ENCODE peak calls at places on chromosomes 7 and 10, in four cellular contexts. One of them, this sample, is unnamed.

GRCh38 chr10:130805635-130806030 is 505.9 kb downstream of the TCERG1L start:
- DNase-seq in C1 segment of cervical spinal cord: no peak
- DNase-seq in B cell: no peak
- DNase-seq in amygdala: no peak
- DNase-seq in this sample: no peak

GRCh38 chr10:115572740-115573455 is 479.7 kb downstream of the ATRNL1 start:
- DNase-seq in B cell: no peak
- DNase-seq in amygdala: no peak
- DNase-seq in C1 segment of cervical spinal cord: no peak
- DNase-seq in this sample: no peak

GRCh38 chr7:1659696-1660095 is 10.4 kb upstream of the ELFN1 start:
- DNase-seq in C1 segment of cervical spinal cord: no peak
- DNase-seq in amygdala: no peak
- DNase-seq in B cell: no peak
- DNase-seq in this sample: no peak

GRCh38 chr7:17319164-17320101 is 21.0 kb downstream of the AHR start:
- DNase-seq in amygdala: no peak
- DNase-seq in B cell: no peak
- DNase-seq in C1 segment of cervical spinal cord: no peak
- DNase-seq in this sample: no peak

GRCh38 chr7:158512869-158513268 is 74.8 kb downstream of the PTPRN2 start:
- DNase-seq in amygdala: no peak
- DNase-seq in B cell: no peak
- DNase-seq in C1 segment of cervical spinal cord: no peak
- DNase-seq in this sample: no peak

GRCh38 chr7:3738964-3739363 is 437.9 kb downstream of the SDK1 start:
- DNase-seq in C1 segment of cervical spinal cord: no peak
- DNase-seq in amygdala: no peak
- DNase-seq in B cell: no peak
- DNase-seq in this sample: no peak

GRCh38 chr7:836429-836828 is 4.2 kb downstream of the SUN1 start:
- DNase-seq in amygdala: no peak
- DNase-seq in B cell: no peak
- DNase-seq in C1 segment of cervical spinal cord: no peak
- DNase-seq in this sample: no peak

GRCh38 chr7:74604326-74605020 is 53.0 kb upstream of the GTF2I start:
- DNase-seq in C1 segment of cervical spinal cord: no peak
- DNase-seq in B cell: no peak
- DNase-seq in amygdala: no peak
- DNase-seq in this sample: no peak

GRCh38 chr10:69092959-69093850 is 5.3 kb downstream of the SRGN start:
- DNase-seq in C1 segment of cervical spinal cord: peak
- DNase-seq in amygdala: peak
- DNase-seq in B cell: peak
- DNase-seq in this sample: peak

GRCh38 chr7:98879198-98879988 is 1.1 kb downstream of the TRRAP start:
- DNase-seq in amygdala: no peak
- DNase-seq in B cell: peak
- DNase-seq in C1 segment of cervical spinal cord: no peak
- DNase-seq in this sample: peak

GRCh38 chr10:104664205-104664604 is 23.1 kb downstream of the SORCS3 start:
- DNase-seq in B cell: no peak
- DNase-seq in C1 segment of cervical spinal cord: no peak
- DNase-seq in amygdala: no peak
- DNase-seq in this sample: no peak

GRCh38 chr10:34078798-34079470 is 736.2 kb downstream of the PARD3 start:
- DNase-seq in B cell: no peak
- DNase-seq in C1 segment of cervical spinal cord: no peak
- DNase-seq in amygdala: no peak
- DNase-seq in this sample: no peak

GRCh38 chr10:52232561-52233350 is 81.3 kb upstream of the DKK1 start:
- DNase-seq in amygdala: no peak
- DNase-seq in B cell: no peak
- DNase-seq in C1 segment of cervical spinal cord: no peak
- DNase-seq in this sample: no peak

GRCh38 chr10:27100800-27101347 is 580 bp upstream of the ANKRD26 start:
- DNase-seq in B cell: no peak
- DNase-seq in C1 segment of cervical spinal cord: no peak
- DNase-seq in amygdala: peak
- DNase-seq in this sample: no peak

GRCh38 chr10:116741391-116742351 is 695 bp downstream of the HSPA12A start:
- DNase-seq in amygdala: peak
- DNase-seq in C1 segment of cervical spinal cord: no peak
- DNase-seq in B cell: no peak
- DNase-seq in this sample: no peak

GRCh38 chr7:54778696-54779285 is 19.8 kb upstream of the SEC61G start:
- DNase-seq in amygdala: no peak
- DNase-seq in B cell: no peak
- DNase-seq in C1 segment of cervical spinal cord: no peak
- DNase-seq in this sample: no peak

GRCh38 chr7:105887569-105888199 is 11.3 kb upstream of the ATXN7L1 start:
- DNase-seq in C1 segment of cervical spinal cord: no peak
- DNase-seq in amygdala: no peak
- DNase-seq in B cell: no peak
- DNase-seq in this sample: no peak

GRCh38 chr7:110399421-110399820 is 691.5 kb upstream of the LRRN3 start:
- DNase-seq in amygdala: no peak
- DNase-seq in B cell: no peak
- DNase-seq in C1 segment of cervical spinal cord: no peak
- DNase-seq in this sample: no peak

GRCh38 chr7:33667261-33667660 is 238.1 kb upstream of the BMPER start:
- DNase-seq in amygdala: no peak
- DNase-seq in C1 segment of cervical spinal cord: no peak
- DNase-seq in B cell: no peak
- DNase-seq in this sample: no peak

GRCh38 chr7:83130191-83130590 is 32.5 kb downstream of the PCLO start:
- DNase-seq in amygdala: no peak
- DNase-seq in B cell: no peak
- DNase-seq in C1 segment of cervical spinal cord: no peak
- DNase-seq in this sample: no peak

GRCh38 chr10:72637398-72637857 is 11.5 kb upstream of the MICU1 start:
- DNase-seq in C1 segment of cervical spinal cord: peak
- DNase-seq in B cell: no peak
- DNase-seq in amygdala: no peak
- DNase-seq in this sample: peak

This sample was measured in activated T-helper 2 cell treated with anti-CD3 and anti-CD28 coated beads, Interferon-gamma antibody, Interleukin-2, Interleukin-4, amounts not matched to agents 10 μg/mL and 5 μg/mL and 100 μg/mL, durations not matched to agents 14 hours and 24 hours and 36 hours.